ENCODE peak calls at places on chromosomes 7 and 10, in seven cellular contexts. V, P, D, A, Y, F and L are unnamed samples.

GRCh38 chr10:110643670-110644597 is at the start of gene RBM20:
- DNase-seq in F (no peak), P (no peak), Y (no peak), D (peak), V (no peak), A (no peak), L (no peak)

GRCh38 chr7:3260425-3260762 is 40.7 kb upstream of the SDK1 start:
- DNase-seq in D (no peak), V (peak), F (peak), Y (no peak), A (no peak), P (peak), L (no peak)

GRCh38 chr10:113187066-113187777 is 237.2 kb downstream of the TCF7L2 start:
- DNase-seq in D (no peak), A (no peak), P (no peak), Y (no peak), V (peak), F (no peak), L (no peak)

GRCh38 chr10:24762966-24763623 is 39.4 kb upstream of the ARHGAP21 start:
- DNase-seq in A (no peak), Y (no peak), F (peak), V (peak), D (no peak), P (peak), L (no peak)

GRCh38 chr7:117074378-117074777 is 121.1 kb downstream of the ST7 start:
- DNase-seq in D (no peak), V (no peak), A (no peak), P (no peak), F (no peak), Y (no peak), L (no peak)

GRCh38 chr7:5497158-5498103 is 73.8 kb upstream of the TNRC18 start:
- DNase-seq in A (no peak), F (no peak), V (no peak), P (no peak), Y (no peak), D (no peak), L (peak)

GRCh38 chr10:43594944-43595589 is 11.2 kb upstream of the ZNF485 start:
- DNase-seq in D (peak), F (peak), A (no peak), Y (no peak), P (peak), V (peak), L (peak)

GRCh38 chr7:12322287-12322902 is 81.3 kb downstream of the VWDE start:
- DNase-seq in A (no peak), P (no peak), F (peak), V (peak), Y (no peak), D (peak), L (no peak)

DNA sequence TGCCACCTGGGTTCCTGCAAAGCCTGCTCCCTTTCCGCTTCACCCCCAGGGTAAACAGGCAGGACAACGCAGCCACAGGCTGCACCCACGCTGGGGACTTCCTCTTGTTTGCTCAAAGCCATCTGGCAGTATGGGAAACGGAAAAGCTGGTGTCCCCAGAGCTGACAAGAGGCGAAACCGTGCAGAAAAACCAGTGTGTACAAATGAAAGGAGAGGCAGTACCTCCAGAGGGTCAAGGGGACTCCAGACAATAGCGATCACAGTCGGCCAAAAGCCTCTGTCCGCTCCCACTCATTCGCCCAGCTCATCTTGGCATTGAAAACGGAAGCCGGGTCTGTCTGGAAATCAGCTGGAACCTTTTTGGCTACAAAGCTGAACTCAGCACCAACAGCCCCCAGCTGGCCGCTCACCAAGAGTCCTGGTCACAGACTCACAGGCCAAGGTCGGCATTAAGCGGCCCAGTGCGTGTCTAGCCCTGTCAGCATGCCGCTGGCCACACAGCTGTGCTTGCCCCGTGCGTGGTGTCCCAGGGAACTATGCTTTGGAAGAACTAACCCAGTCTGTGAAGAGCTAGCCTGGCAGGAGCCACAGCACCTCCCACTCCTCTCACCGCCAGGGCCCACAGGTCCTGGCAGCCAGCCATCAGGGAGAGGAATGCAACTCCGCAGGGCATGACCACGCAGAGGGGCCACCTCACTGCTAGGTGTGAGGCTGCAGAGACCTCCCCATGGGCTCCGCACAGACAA is 10.4 kb downstream of the TNS3 start:
- DNase-seq in V (peak), D (no peak), Y (no peak), F (peak), A (peak), P (peak), L (no peak)
- H3K4me3 ChIP-seq in V (no peak), D (no peak), Y (no peak), F (no peak), A (no peak), P (no peak), L (no peak)

DNA sequence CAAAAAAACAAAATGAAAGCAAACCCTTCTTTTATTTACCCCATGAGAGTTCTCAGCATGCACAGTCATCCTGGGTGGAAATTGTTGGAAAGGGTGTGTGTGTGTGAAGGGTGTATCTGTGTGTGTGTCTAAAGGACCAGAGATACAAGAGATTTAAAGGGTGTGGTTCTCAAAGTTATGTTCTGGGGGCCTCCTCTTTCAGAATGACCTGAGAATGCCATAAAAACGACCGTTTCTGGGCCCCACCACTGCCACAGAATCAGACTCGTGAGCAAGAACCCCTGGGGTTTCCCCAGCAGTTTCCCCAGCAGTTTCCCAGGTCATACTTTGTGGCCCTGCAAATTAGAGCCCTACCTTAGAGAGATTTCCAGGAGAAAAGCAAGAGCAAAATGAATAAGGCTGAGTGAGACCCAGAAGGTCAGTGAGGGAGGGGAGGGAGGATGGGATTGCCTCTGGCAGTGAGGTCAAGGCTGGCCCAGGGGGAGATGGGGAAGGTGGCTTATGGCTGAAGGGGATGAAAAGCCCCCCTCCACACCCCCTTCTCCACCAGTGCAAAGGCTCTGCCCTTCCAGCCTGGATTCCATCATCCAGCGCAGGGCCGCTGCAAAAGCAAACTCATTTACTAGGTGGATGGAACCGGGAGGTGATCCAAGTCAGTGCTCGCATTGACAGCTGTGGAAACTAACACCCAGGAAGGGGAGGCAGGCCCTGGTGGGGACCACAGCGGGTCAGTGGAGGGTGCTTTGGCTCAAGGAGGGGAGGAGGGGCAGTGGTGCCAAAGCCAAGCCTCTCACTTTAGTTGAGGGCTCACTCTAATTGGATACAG is 10.2 kb downstream of the PYROXD2 start:
- DNase-seq in A (no peak), D (no peak), F (peak), P (peak), Y (no peak), V (peak), L (no peak)
- H3K4me3 ChIP-seq in A (no peak), D (no peak), F (no peak), P (no peak), Y (no peak), V (peak), L (no peak)

GRCh38 chr10:32357056-32357735 is 10.2 kb upstream of the EPC1 start:
- DNase-seq in A (no peak), P (no peak), F (no peak), D (peak), Y (no peak), V (no peak), L (peak)
- H3K4me3 ChIP-seq in A (no peak), P (no peak), F (no peak), D (no peak), Y (no peak), V (no peak), L (no peak)

GRCh38 chr7:27640914-27641570 is 21.6 kb downstream of the HIBADH start:
- DNase-seq in Y (no peak), P (peak), A (no peak), D (no peak), V (peak), F (peak), L (no peak)
- H3K4me3 ChIP-seq in Y (no peak), P (no peak), A (no peak), D (no peak), V (peak), F (no peak), L (no peak)

GRCh38 chr7:149838992-149839408 is 825 bp downstream of the ZNF862 start:
- DNase-seq in F (peak), V (peak), P (peak), D (no peak), Y (no peak), A (no peak), L (no peak)

GRCh38 chr7:149838224-149838991 is at the start of gene ZNF862:
- DNase-seq in V (peak), D (peak), P (peak), Y (peak), A (peak), F (peak), L (peak)

GRCh38 chr7:149839933-149840332 is 1.8 kb downstream of the ZNF862 start:
- DNase-seq in Y (no peak), D (no peak), A (no peak), F (no peak), P (no peak), V (no peak), L (no peak)

GRCh38 chr7:149836434-149836833 is 1.7 kb upstream of the ZNF862 start:
- DNase-seq in Y (no peak), D (no peak), V (no peak), A (no peak), F (no peak), P (peak), L (no peak)

DNA sequence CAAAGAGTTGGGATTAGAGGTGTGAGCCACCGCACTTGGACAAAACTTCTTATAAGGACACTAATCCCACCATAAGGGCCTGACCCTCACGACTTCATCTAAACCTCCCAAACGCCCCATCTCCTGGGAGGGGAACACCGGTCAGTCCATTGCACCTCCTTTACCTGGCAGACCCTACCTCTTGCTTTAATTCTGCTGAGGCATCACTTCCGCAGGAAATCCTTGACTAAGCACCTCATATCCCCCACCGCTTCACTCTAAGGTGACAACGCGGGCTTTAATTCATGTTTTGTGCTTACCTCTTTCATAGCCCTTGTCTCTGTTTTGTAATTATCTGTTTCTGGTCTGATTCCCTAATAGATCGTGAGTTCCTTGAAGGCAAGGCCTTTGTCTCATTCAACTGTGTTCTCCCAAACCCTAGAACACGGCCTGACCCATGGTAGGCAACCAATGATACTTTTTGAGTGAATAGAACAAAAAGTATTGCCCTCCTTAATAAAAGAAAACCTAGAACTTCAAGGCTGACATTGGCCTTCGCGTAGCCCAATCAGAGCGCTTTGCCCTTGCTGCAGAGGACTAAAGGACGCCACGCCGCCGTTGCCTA is 453 bp upstream of the ZNF862 start:
- DNase-seq in D (no peak), A (no peak), Y (no peak), F (no peak), P (no peak), V (no peak), L (no peak)
- H3K4me3 ChIP-seq in D (no peak), A (no peak), Y (peak), F (no peak), P (peak), V (no peak), L (no peak)

GRCh38 chr10:63396123-63396719 is 69.6 kb downstream of the JMJD1C start:
- DNase-seq in D (no peak), A (no peak), V (peak), P (no peak), Y (no peak), F (peak), L (no peak)
- H3K4me3 ChIP-seq in D (no peak), A (no peak), V (peak), P (peak), Y (no peak), F (peak), L (no peak)